ENCODE peak calls at places on chromosomes 4 and X, in nine cellular contexts. J, I, T, W, O, B, E, H and Y are unnamed samples.

GRCh38 chrX:48966796-48967579 is 4.7 kb downstream of the KCND1 start:
- DNase-seq in J (no peak), I (peak; percentile 38), T (no peak), W (peak; percentile 33), O (no peak), B (no peak), E (peak; percentile 21), H (no peak), Y (no peak)

GRCh38 chr4:14888790-14889189 is 113.5 kb upstream of the CPEB2 start:
- DNase-seq in J (peak; percentile 40), I (no peak), T (no peak), W (no peak), O (no peak), B (no peak), E (peak; percentile 10), H (no peak), Y (no peak)

GRCh38 chr4:57074753-57075152 is 35.4 kb downstream of the IGFBP7 start:
- DNase-seq in J (no peak), I (peak; percentile 65), T (peak; percentile 24), W (peak; percentile 32), O (peak; percentile 16), B (no peak), E (peak; percentile 79), H (no peak), Y (no peak)

GRCh38 chrX:9906919-9907318 is 60.2 kb upstream of the CLDN34 start:
- DNase-seq in J (no peak), I (no peak), T (peak; percentile 21), W (peak; percentile 90), O (peak; percentile 82), B (peak; percentile 3), E (no peak), H (no peak), Y (no peak)

GRCh38 chrX:31057291-31057690 is 14.6 kb downstream of the FTHL17 start:
- DNase-seq in J (no peak), I (no peak), T (no peak), W (no peak), O (no peak), B (no peak), E (no peak), H (no peak), Y (no peak)

GRCh38 chr4:186149872-186150271 is 41.5 kb upstream of the CYP4V2 start:
- DNase-seq in J (no peak), I (peak; percentile 12), T (no peak), W (peak; percentile 39), O (peak; percentile 96), B (no peak), E (peak; percentile 66), H (peak; percentile 70), Y (no peak)

GRCh38 chrX:13092455-13092941 is 48.1 kb upstream of the FAM9C start:
- DNase-seq in J (peak; percentile 76), I (no peak), T (no peak), W (no peak), O (no peak), B (no peak), E (no peak), H (no peak), Y (no peak)

GRCh38 chrX:9019151-9019550 is 14.8 kb downstream of the FAM9B start:
- DNase-seq in J (no peak), I (no peak), T (no peak), W (no peak), O (no peak), B (no peak), E (no peak), H (no peak), Y (no peak)

GRCh38 chr4:122663814-122664610 is 43.1 kb upstream of the IL21 start:
- DNase-seq in J (no peak), I (no peak), T (no peak), W (no peak), O (no peak), B (no peak), E (peak; percentile 33), H (no peak), Y (no peak)

GRCh38 chr4:99395595-99396364 is 39.4 kb downstream of the ADH7 start:
- DNase-seq in J (no peak), I (peak; percentile 83), T (no peak), W (peak; percentile 58), O (no peak), B (no peak), E (peak; percentile 36), H (no peak), Y (no peak)

DNA sequence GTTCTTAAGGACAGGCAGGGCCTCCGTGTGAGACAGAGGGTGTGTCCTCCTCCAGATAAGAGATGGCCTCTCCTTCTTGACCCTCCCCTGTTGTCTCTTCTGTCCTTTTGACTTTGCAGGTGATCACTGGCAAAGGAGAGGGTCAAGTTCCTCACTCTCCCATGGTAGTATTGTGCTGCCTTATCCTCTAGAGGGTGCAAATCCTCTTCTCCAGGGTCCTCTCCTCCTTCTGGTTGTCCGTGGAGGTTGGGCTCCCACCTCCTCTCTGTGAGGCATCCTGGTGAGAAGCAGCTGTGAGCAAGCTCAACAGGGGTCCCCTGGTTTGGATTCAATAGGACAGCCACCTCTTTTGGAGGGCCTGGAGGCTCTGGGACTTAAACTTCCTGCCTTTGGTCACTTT is 44.8 kb downstream of the ZNF182 start:
- DNase-seq in J (no peak), I (no peak), T (peak; percentile 36), W (peak; percentile 18), O (peak; percentile 61), B (peak; percentile 4), E (peak; percentile 6), H (no peak), Y (no peak)
- TF ChIP-seq CTCF in J (no peak), I (no peak), T (no peak), W (peak; percentile 38), O (peak; percentile 67), B (no peak), E (peak; percentile 19), H (no peak), Y (no peak)

DNA sequence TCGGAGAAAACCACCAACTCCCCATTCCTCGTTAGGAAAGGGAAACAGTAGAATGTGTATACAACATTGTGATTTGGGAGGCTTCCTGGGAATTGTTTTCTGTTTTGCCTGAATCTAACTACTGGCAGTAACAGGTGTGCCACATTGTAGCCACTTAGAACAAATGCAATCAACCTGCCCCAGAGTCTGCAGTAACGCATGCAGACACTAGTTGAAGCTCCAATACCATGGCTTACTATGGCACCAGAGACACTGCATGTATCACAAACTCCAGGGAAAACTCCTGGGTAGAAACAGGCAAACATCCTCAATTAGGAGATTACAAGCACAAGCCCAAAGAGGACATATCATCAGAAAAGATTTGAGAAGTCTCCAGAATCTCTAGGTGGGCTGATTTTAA is 154.2 kb upstream of the NEIL3 start:
- DNase-seq in J (no peak), I (no peak), T (peak; percentile 2), W (no peak), O (peak; percentile 47), B (no peak), E (no peak), H (no peak), Y (no peak)
- TF ChIP-seq CTCF in J (no peak), I (no peak), T (no peak), W (no peak), O (peak; percentile 55), B (no peak), E (no peak), H (no peak), Y (no peak)

DNA sequence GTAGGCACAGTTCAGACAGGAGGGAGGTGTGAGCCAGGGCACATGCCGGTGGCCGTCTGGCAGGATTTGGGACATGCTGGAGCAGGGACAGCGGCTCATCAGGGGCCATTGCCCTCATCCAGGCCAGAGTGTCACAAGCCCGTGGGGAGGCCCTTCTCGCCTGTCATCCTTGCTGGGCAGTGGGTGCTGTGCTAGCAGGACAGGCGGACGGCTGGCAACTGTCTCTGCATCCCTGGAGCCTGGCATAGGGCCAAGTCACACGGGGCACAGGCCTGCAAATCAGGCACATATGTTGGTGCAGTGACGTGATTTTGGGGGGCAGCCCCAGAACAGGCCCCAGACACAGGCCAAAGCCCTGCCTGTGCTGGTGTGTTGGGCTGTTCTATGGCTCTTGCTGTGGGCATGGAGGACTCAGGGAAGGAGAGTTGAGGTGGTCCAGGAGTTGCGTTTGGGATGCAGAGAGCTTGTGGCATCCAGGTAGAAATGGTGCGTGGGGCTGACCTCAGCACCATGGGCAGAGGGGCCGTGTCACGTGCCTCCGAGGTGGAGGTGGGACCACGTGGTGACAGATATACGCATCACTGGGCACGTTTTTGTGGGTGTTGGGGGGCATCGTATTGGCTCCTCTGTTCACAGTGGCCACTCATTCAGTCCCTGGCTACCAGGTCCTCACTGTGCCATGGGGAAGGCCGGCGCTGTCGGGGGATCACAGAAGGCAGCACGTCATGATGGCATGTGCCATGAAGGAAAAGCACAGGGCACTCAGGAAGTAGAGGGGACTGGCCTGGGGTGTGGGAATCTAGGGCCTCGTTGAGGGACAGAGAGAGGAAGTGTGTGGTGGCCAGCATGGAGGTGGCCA is 14.6 kb upstream of the MSANTD1 start:
- DNase-seq in J (no peak), I (no peak), T (peak; percentile 86), W (no peak), O (no peak), B (no peak), E (no peak), H (no peak), Y (no peak)
- TF ChIP-seq CTCF in J (no peak), I (no peak), T (no peak), W (no peak), O (no peak), B (no peak), E (no peak), H (no peak), Y (no peak)

GRCh38 chrX:119757646-119757978 is 776 bp upstream of the SOWAHD start:
- DNase-seq in J (no peak), I (no peak), T (no peak), W (no peak), O (no peak), B (no peak), E (no peak), H (no peak), Y (no peak)

GRCh38 chrX:119755981-119756533 is 2.3 kb upstream of the SOWAHD start:
- DNase-seq in J (peak; percentile 34), I (no peak), T (no peak), W (no peak), O (no peak), B (no peak), E (no peak), H (no peak), Y (no peak)

GRCh38 chrX:119753001-119753400 is 5.4 kb upstream of the SOWAHD start:
- DNase-seq in J (no peak), I (no peak), T (no peak), W (no peak), O (no peak), B (no peak), E (no peak), H (no peak), Y (no peak)

GRCh38 chrX:119756926-119757635 is 1.3 kb upstream of the SOWAHD start:
- DNase-seq in J (no peak), I (no peak), T (no peak), W (no peak), O (no peak), B (no peak), E (no peak), H (no peak), Y (no peak)

DNA sequence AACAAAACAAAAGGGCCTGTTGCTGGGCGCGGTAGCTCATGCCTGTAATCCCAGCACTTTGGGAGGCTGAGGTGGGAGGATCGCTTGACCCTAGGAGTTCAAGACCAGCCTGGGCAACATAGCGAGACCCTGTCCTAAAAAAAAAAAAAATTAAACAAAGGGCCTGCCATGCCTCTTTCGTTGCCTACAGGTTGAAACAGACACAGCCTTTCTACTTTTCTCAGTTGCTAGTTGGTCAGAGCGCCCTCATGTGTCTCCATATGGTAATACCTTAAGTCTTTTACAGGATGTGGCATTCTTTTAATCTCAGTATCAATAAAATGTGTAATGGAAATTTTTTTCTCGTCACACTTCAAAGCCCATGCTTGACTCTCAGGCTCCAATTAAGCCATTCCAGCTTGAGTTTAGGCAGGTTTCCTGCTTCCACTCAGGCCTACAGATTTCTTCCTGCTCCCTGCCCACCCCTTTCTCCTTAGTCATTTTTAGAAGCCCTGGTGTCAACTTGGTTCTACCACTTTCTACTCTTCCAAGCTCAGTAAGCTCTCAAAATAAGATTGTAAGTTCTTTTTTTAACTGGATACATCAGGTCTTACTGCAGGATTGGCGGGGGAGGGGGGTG is 4.6 kb upstream of the SOWAHD start:
- DNase-seq in J (no peak), I (peak; percentile 41), T (peak; percentile 57), W (peak; percentile 70), O (peak; percentile 61), B (peak; percentile 19), E (peak; percentile 64), H (no peak), Y (no peak)
- TF ChIP-seq CTCF in J (no peak), I (peak; percentile 45), T (peak; percentile 65), W (peak; percentile 65), O (peak; percentile 72), B (peak; percentile 3), E (peak; percentile 49), H (peak; percentile 38), Y (no peak)